ENCODE peak calls at places on chromosomes 5 and 9, in eight cellular contexts. D is HFF-Myc; F is CD8-positive, alpha-beta T cell; C is suprapubic skin; X is prostate gland; U is small intestine; L is K562; O is skeletal muscle cell. Y is an unnamed sample.

GRCh38 chr5:115579747-115580173 is 22.5 kb downstream of the TICAM2 start:
- DNase-seq in D (no peak), F (no peak), C (no peak), X (no peak), U (no peak), L (no peak), O (no peak), Y (no peak)

GRCh38 chr9:96719538-96720315 is 58.2 kb downstream of the ZNF510 start:
- DNase-seq in D (no peak), F (no peak), C (no peak), X (no peak), U (peak), L (no peak), O (no peak), Y (no peak)

GRCh38 chr9:38650564-38650963 is 30.2 kb upstream of the ANKRD18A start:
- DNase-seq in D (no peak), F (no peak), C (no peak), X (no peak), U (no peak), L (no peak), O (no peak), Y (no peak)

GRCh38 chr5:45162974-45163373 is 354.2 kb downstream of the MRPS30 start:
- DNase-seq in D (no peak), F (no peak), C (no peak), X (no peak), U (no peak), L (no peak), O (no peak), Y (no peak)

GRCh38 chr9:108885643-108886348 is 23.7 kb downstream of the ACTL7A start:
- DNase-seq in D (peak), F (no peak), C (no peak), X (no peak), U (peak), L (peak), O (peak), Y (no peak)

GRCh38 chr5:107103522-107103921 is 567.2 kb downstream of the EFNA5 start:
- DNase-seq in D (no peak), F (no peak), C (no peak), X (no peak), U (no peak), L (no peak), O (no peak), Y (no peak)

GRCh38 chr9:98607787-98608186 is 100.9 kb downstream of the GABBR2 start:
- DNase-seq in D (no peak), F (no peak), C (no peak), X (no peak), U (no peak), L (no peak), O (peak), Y (no peak)

GRCh38 chr5:140549237-140550144 is 2.0 kb downstream of the EIF4EBP3 start:
- DNase-seq in D (no peak), F (no peak), C (peak), X (peak), U (peak), L (peak), O (no peak), Y (no peak)

GRCh38 chr5:143583385-143583784 is 179.9 kb upstream of the NR3C1 start:
- DNase-seq in D (no peak), F (no peak), C (no peak), X (no peak), U (peak), L (no peak), O (no peak), Y (no peak)

GRCh38 chr9:124282442-124283231 is 24.9 kb downstream of the NEK6 start:
- DNase-seq in D (no peak), F (no peak), C (peak), X (no peak), U (peak), L (peak), O (no peak), Y (no peak)

GRCh38 chr9:20848490-20848889 is 164.4 kb downstream of the FOCAD start:
- DNase-seq in D (no peak), F (no peak), C (no peak), X (no peak), U (no peak), L (no peak), O (no peak), Y (no peak)

GRCh38 chr9:29126783-29127182 is 1553.5 kb upstream of the C9orf72 start:
- DNase-seq in D (no peak), F (no peak), C (no peak), X (no peak), U (no peak), L (no peak), O (no peak), Y (no peak)

GRCh38 chr5:22344000-22344399 is 509.1 kb downstream of the CDH12 start:
- DNase-seq in D (no peak), F (no peak), C (no peak), X (no peak), U (no peak), L (no peak), O (no peak), Y (no peak)

GRCh38 chr5:151612689-151613427 is 21.7 kb upstream of the FAT2 start:
- DNase-seq in D (no peak), F (no peak), C (no peak), X (no peak), U (no peak), L (no peak), O (peak), Y (no peak)

GRCh38 chr5:181223729-181224389 is 778 bp downstream of the TRIM41 start:
- DNase-seq in D (no peak), F (no peak), C (peak), X (no peak), U (no peak), L (no peak), O (no peak), Y (peak)

GRCh38 chr5:79143684-79144379 is 32.2 kb downstream of the BHMT start:
- DNase-seq in D (peak), F (no peak), C (no peak), X (no peak), U (no peak), L (peak), O (peak), Y (no peak)

GRCh38 chr5:127229185-127229889 is 61.3 kb upstream of the MEGF10 start:
- DNase-seq in D (no peak), F (peak), C (peak), X (peak), U (peak), L (peak), O (no peak), Y (no peak)

GRCh38 chr5:42943931-42944631 is 96.0 kb downstream of the ANXA2R start:
- DNase-seq in D (no peak), F (no peak), C (no peak), X (no peak), U (no peak), L (no peak), O (no peak), Y (no peak)
- H3K4me3 ChIP-seq in D (peak), F (no peak), C (peak), X (no peak), U (no peak), L (no peak), O (peak), Y (peak)

GRCh38 chr5:5079871-5080270 is 60.3 kb upstream of the ADAMTS16 start:
- DNase-seq in D (no peak), F (no peak), C (no peak), X (no peak), U (no peak), L (no peak), O (no peak), Y (no peak)

GRCh38 chr5:5080790-5081189 is 59.3 kb upstream of the ADAMTS16 start:
- DNase-seq in D (no peak), F (no peak), C (no peak), X (no peak), U (no peak), L (no peak), O (no peak), Y (no peak)

GRCh38 chr5:5071554-5071953 is 68.6 kb upstream of the ADAMTS16 start:
- DNase-seq in D (no peak), F (no peak), C (no peak), X (no peak), U (no peak), L (no peak), O (no peak), Y (no peak)

GRCh38 chr5:5078009-5078897 is 61.9 kb upstream of the ADAMTS16 start:
- DNase-seq in D (peak), F (no peak), C (no peak), X (no peak), U (no peak), L (peak), O (no peak), Y (no peak)

GRCh38 chr5:5077236-5077635 is 62.9 kb upstream of the ADAMTS16 start:
- DNase-seq in D (no peak), F (no peak), C (no peak), X (no peak), U (no peak), L (no peak), O (no peak), Y (no peak)
- H3K4me3 ChIP-seq in D (no peak), F (no peak), C (no peak), X (no peak), U (no peak), L (no peak), O (no peak), Y (no peak)

GRCh38 chr5:133867851-133868545 is 100.4 kb downstream of the C5orf15 start:
- DNase-seq in D (no peak), F (no peak), C (no peak), X (no peak), U (no peak), L (no peak), O (no peak), Y (no peak)

GRCh38 chr5:133869675-133869978 is 98.8 kb downstream of the C5orf15 start:
- DNase-seq in D (no peak), F (no peak), C (no peak), X (peak), U (no peak), L (no peak), O (no peak), Y (peak)

GRCh38 chr5:133870661-133871060 is 97.8 kb downstream of the C5orf15 start:
- DNase-seq in D (peak), F (no peak), C (no peak), X (no peak), U (no peak), L (no peak), O (peak), Y (no peak)

GRCh38 chr5:133867341-133867740 is 101.1 kb downstream of the C5orf15 start:
- DNase-seq in D (no peak), F (no peak), C (no peak), X (no peak), U (no peak), L (no peak), O (no peak), Y (no peak)

GRCh38 chr5:133868946-133869674 is 99.3 kb downstream of the C5orf15 start:
- DNase-seq in D (peak), F (peak), C (no peak), X (peak), U (peak), L (peak), O (peak), Y (no peak)
- H3K4me3 ChIP-seq in D (no peak), F (no peak), C (no peak), X (no peak), U (no peak), L (no peak), O (no peak), Y (peak)

GRCh38 chr5:137496919-137497318 is 2.2 kb downstream of the SPOCK1 start:
- DNase-seq in D (peak), F (no peak), C (no peak), X (no peak), U (no peak), L (no peak), O (no peak), Y (no peak)

GRCh38 chr5:137498301-137498735 is 808 bp downstream of the SPOCK1 start:
- DNase-seq in D (no peak), F (no peak), C (no peak), X (peak), U (no peak), L (no peak), O (no peak), Y (no peak)

GRCh38 chr5:137500616-137501225 is 1.6 kb upstream of the SPOCK1 start:
- DNase-seq in D (no peak), F (no peak), C (no peak), X (no peak), U (no peak), L (no peak), O (no peak), Y (no peak)

GRCh38 chr5:137498736-137499505 is at the start of gene SPOCK1:
- DNase-seq in D (no peak), F (peak), C (peak), X (peak), U (peak), L (peak), O (no peak), Y (peak)

DNA sequence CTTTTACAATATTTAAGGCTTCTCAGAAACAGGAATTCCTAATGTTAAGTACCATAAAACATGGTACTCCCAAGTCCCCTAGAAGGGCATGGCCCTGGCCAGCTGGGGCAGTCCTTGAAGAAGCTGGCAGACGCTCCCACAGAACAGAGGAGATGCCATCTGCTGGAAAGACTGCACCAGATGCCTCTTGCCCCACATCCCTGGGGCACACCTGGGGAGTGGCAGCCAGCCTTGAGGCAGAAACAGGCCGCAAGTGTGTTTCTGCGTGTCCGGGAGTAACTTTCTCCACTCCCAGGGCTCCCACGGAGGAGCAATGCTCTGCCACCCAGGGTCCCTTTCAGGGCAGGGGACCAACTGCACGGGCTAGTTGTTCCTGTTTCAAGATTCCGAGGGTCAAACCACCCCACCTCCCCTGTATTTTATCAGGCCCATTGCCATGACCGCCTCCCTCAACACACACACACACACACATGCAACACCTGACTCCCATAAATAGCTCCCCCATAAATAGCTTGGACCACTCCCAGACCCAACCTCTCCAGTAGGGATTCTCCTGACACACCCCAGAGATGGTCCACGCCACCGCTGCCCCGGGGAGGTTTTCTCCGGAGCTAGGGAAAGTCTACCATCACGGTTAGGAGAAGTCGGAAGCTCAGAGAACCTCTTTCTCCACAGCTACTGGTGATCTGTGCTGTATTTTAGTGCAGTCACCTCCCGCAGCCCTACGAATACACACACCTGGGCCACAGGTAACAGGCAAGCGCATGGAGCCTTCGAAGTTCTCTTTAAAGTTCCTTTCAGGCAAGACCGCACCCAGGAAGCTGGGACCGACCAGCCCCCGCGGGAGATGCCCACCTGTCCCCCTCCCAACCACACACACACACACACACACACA is 1.5 kb downstream of the SPOCK1 start:
- DNase-seq in D (no peak), F (no peak), C (no peak), X (peak), U (no peak), L (no peak), O (no peak), Y (no peak)
- H3K4me3 ChIP-seq in D (peak), F (no peak), C (peak), X (peak), U (no peak), L (no peak), O (peak), Y (peak)

GRCh38 chr5:131259326-131259725 is 4.5 kb upstream of the CDC42SE2 start:
- DNase-seq in D (no peak), F (no peak), C (no peak), X (no peak), U (no peak), L (no peak), O (no peak), Y (no peak)

GRCh38 chr5:131256507-131256823 is 7.4 kb upstream of the CDC42SE2 start:
- DNase-seq in D (no peak), F (no peak), C (no peak), X (no peak), U (no peak), L (no peak), O (no peak), Y (no peak)

GRCh38 chr5:131260895-131261294 is 3.0 kb upstream of the CDC42SE2 start:
- DNase-seq in D (no peak), F (no peak), C (no peak), X (no peak), U (no peak), L (no peak), O (no peak), Y (no peak)

GRCh38 chr5:131261483-131261882 is 2.4 kb upstream of the CDC42SE2 start:
- DNase-seq in D (no peak), F (no peak), C (no peak), X (no peak), U (no peak), L (no peak), O (no peak), Y (no peak)

GRCh38 chr5:131258733-131259132 is 5.1 kb upstream of the CDC42SE2 start:
- DNase-seq in D (no peak), F (no peak), C (no peak), X (no peak), U (no peak), L (no peak), O (no peak), Y (no peak)
- H3K4me3 ChIP-seq in D (no peak), F (no peak), C (no peak), X (no peak), U (no peak), L (no peak), O (no peak), Y (no peak)

GRCh38 chr5:168269950-168270349 is 21.5 kb upstream of the WWC1 start:
- DNase-seq in D (no peak), F (no peak), C (no peak), X (no peak), U (peak), L (no peak), O (no peak), Y (no peak)
- H3K4me3 ChIP-seq in D (no peak), F (no peak), C (no peak), X (no peak), U (no peak), L (no peak), O (no peak), Y (peak)

Y was measured in ascending aorta.